ENCODE peak calls at places on chromosomes 5 and 9, in eight cellular contexts. R is ELR, F is nucleus accumbens, H is kidney, D is T-helper 22 cell, J is SW480, X is ascending aorta, A is BE2C. N is an unnamed sample.

GRCh38 chr5:154714271-154714986 is 40.7 kb upstream of the LARP1 start:
- DNase-seq in X (no peak), J (peak), D (no peak), A (no peak), H (no peak), F (no peak), R (peak), N (no peak)

GRCh38 chr9:20043035-20043434 is 254.2 kb upstream of the SLC24A2 start:
- DNase-seq in F (no peak), R (no peak), D (no peak), X (no peak), J (no peak), A (no peak), H (no peak), N (no peak)

GRCh38 chr9:21711504-21711903 is 90.9 kb upstream of the MTAP start:
- DNase-seq in R (peak), F (no peak), H (no peak), D (no peak), J (no peak), X (no peak), A (no peak), N (no peak)

GRCh38 chr5:96146675-96147074 is 185.0 kb upstream of the ELL2 start:
- DNase-seq in X (no peak), H (no peak), F (no peak), R (peak), J (peak), D (no peak), A (no peak), N (peak)

GRCh38 chr5:67338416-67338815 is 141.8 kb upstream of the CD180 start:
- DNase-seq in A (no peak), R (no peak), F (no peak), D (no peak), H (no peak), X (no peak), J (no peak), N (no peak)

GRCh38 chr9:107737987-107738743 is 248.6 kb upstream of the KLF4 start:
- DNase-seq in J (no peak), A (no peak), X (no peak), F (no peak), H (peak), R (peak), D (no peak), N (no peak)

GRCh38 chr9:98302938-98303337 is 47.5 kb upstream of the TBC1D2 start:
- DNase-seq in F (no peak), J (no peak), X (no peak), A (no peak), D (no peak), R (no peak), H (peak), N (no peak)

GRCh38 chr5:133244242-133244641 is 192.4 kb downstream of the HSPA4 start:
- DNase-seq in A (peak), R (peak), J (no peak), X (no peak), D (no peak), H (no peak), F (no peak), N (no peak)

GRCh38 chr9:76576344-76576743 is 117.4 kb downstream of the GCNT1 start:
- DNase-seq in F (no peak), J (no peak), R (peak), A (no peak), H (no peak), D (no peak), X (peak), N (peak)

GRCh38 chr9:121141706-121142105 is 60.0 kb downstream of the RAB14 start:
- DNase-seq in J (no peak), H (no peak), D (no peak), X (no peak), A (no peak), F (no peak), R (no peak), N (no peak)

GRCh38 chr9:87629094-87629493 is 96.8 kb upstream of the CTSL start:
- DNase-seq in D (no peak), X (no peak), R (no peak), F (no peak), A (no peak), J (no peak), H (no peak), N (no peak)

GRCh38 chr5:1781107-1781506 is 18.5 kb downstream of the MRPL36 start:
- DNase-seq in J (no peak), A (no peak), R (no peak), F (no peak), H (no peak), X (no peak), D (no peak), N (no peak)

GRCh38 chr9:79807966-79808365 is 236.2 kb downstream of the TLE4 start:
- DNase-seq in F (no peak), X (no peak), H (no peak), R (no peak), A (no peak), J (no peak), D (no peak), N (no peak)

GRCh38 chr5:179914032-179914755 is 6.5 kb upstream of the TBC1D9B start:
- DNase-seq in X (no peak), A (no peak), D (no peak), F (no peak), J (peak), R (peak), H (no peak), N (no peak)

GRCh38 chr5:9655641-9656040 is 25.5 kb upstream of the TAS2R1 start:
- DNase-seq in A (no peak), R (no peak), J (no peak), F (no peak), H (no peak), D (no peak), X (no peak), N (no peak)

GRCh38 chr9:15087031-15087417 is 176.8 kb upstream of the FREM1 start:
- DNase-seq in R (no peak), D (no peak), H (no peak), A (no peak), X (no peak), F (no peak), J (no peak), N (no peak)

GRCh38 chr5:126868961-126869451 is 92.1 kb downstream of the LMNB1 start:
- DNase-seq in D (no peak), H (no peak), J (no peak), R (peak), A (peak), X (no peak), F (no peak), N (no peak)

GRCh38 chr5:180060192-180060591 is 11.4 kb downstream of the RNF130 start:
- DNase-seq in A (no peak), F (no peak), D (no peak), X (no peak), J (no peak), R (no peak), H (no peak), N (no peak)

GRCh38 chr5:75009559-75010230 is 42.7 kb downstream of the GCNT4 start:
- DNase-seq in J (no peak), F (no peak), R (no peak), H (no peak), D (no peak), X (no peak), A (no peak), N (no peak)

GRCh38 chr9:78559449-78559885 is 262.5 kb downstream of the PSAT1 start:
- DNase-seq in H (no peak), F (no peak), X (no peak), J (no peak), R (peak), D (no peak), A (no peak), N (no peak)

GRCh38 chr9:76203373-76203772 is 190.9 kb downstream of the RFK start:
- DNase-seq in A (no peak), X (no peak), J (no peak), R (no peak), F (no peak), H (no peak), D (no peak), N (no peak)

GRCh38 chr5:176881816-176882565 is 17.2 kb downstream of the HK3 start:
- DNase-seq in H (peak), X (no peak), A (no peak), D (no peak), J (no peak), F (no peak), R (no peak), N (no peak)

GRCh38 chr5:145806923-145807322 is 28.2 kb downstream of the PRELID2 start:
- DNase-seq in A (no peak), F (no peak), D (no peak), H (no peak), X (no peak), R (peak), J (no peak), N (no peak)

GRCh38 chr9:117325789-117326185 is 89.1 kb downstream of the ASTN2 start:
- DNase-seq in D (no peak), A (peak), X (no peak), H (no peak), F (no peak), J (no peak), R (no peak), N (no peak)

GRCh38 chr5:36174119-36174518 is 22.2 kb downstream of the SKP2 start:
- DNase-seq in H (no peak), A (no peak), R (no peak), F (no peak), J (no peak), D (no peak), X (no peak), N (no peak)

GRCh38 chr5:15266265-15266664 is 233.7 kb upstream of the FBXL7 start:
- DNase-seq in J (no peak), H (no peak), F (no peak), R (no peak), D (no peak), A (no peak), X (no peak), N (no peak)

GRCh38 chr9:36092509-36093215 is 43.9 kb upstream of the GLIPR2 start:
- DNase-seq in J (no peak), H (no peak), A (no peak), F (no peak), R (no peak), D (no peak), X (no peak), N (peak)

N was measured in Ammon's horn.